ENCODE peak calls at places on chromosome 18, in seven cellular contexts. One of them, this sample, is unnamed.

GRCh38 chr18:31598021-31598805 is 6.5 kb downstream of the TTR start:
- DNase-seq in HTR-8/SVneo: no peak
- DNase-seq in AG08396: no peak
- DNase-seq in GM12878: no peak
- DNase-seq in MCF 10A: no peak
- DNase-seq in kidney tubule cell: peak
- DNase-seq in HEK293T: no peak
- DNase-seq in this sample: no peak

GRCh38 chr18:10003866-10004265 is 90.0 kb downstream of the VAPA start:
- DNase-seq in HTR-8/SVneo: no peak
- DNase-seq in AG08396: no peak
- DNase-seq in GM12878: no peak
- DNase-seq in MCF 10A: no peak
- DNase-seq in kidney tubule cell: no peak
- DNase-seq in HEK293T: no peak
- DNase-seq in this sample: no peak

GRCh38 chr18:68298340-68298739 is 416.6 kb downstream of the TMX3 start:
- DNase-seq in HTR-8/SVneo: no peak
- DNase-seq in AG08396: no peak
- DNase-seq in GM12878: no peak
- DNase-seq in MCF 10A: no peak
- DNase-seq in kidney tubule cell: peak
- DNase-seq in HEK293T: no peak
- DNase-seq in this sample: no peak

GRCh38 chr18:7926526-7926925 is 359.4 kb downstream of the PTPRM start:
- DNase-seq in HTR-8/SVneo: no peak
- DNase-seq in AG08396: no peak
- DNase-seq in GM12878: no peak
- DNase-seq in MCF 10A: peak
- DNase-seq in kidney tubule cell: peak
- DNase-seq in HEK293T: peak
- DNase-seq in this sample: no peak

GRCh38 chr18:5729983-5730699 is 165.2 kb downstream of the TMEM200C start:
- DNase-seq in HTR-8/SVneo: no peak
- DNase-seq in AG08396: no peak
- DNase-seq in GM12878: no peak
- DNase-seq in MCF 10A: no peak
- DNase-seq in kidney tubule cell: no peak
- DNase-seq in HEK293T: no peak
- DNase-seq in this sample: no peak

GRCh38 chr18:33440011-33440383 is 524 bp downstream of the CCDC178 start:
- DNase-seq in HTR-8/SVneo: no peak
- DNase-seq in AG08396: peak
- DNase-seq in GM12878: no peak
- DNase-seq in MCF 10A: no peak
- DNase-seq in kidney tubule cell: peak
- DNase-seq in HEK293T: peak
- DNase-seq in this sample: no peak

GRCh38 chr18:11176416-11176815 is 27.0 kb upstream of the PIEZO2 start:
- DNase-seq in HTR-8/SVneo: peak
- DNase-seq in AG08396: peak
- DNase-seq in GM12878: no peak
- DNase-seq in MCF 10A: peak
- DNase-seq in kidney tubule cell: no peak
- DNase-seq in HEK293T: no peak
- DNase-seq in this sample: no peak

GRCh38 chr18:6405237-6406074 is 9.3 kb downstream of the L3MBTL4 start:
- DNase-seq in HTR-8/SVneo: no peak
- DNase-seq in AG08396: no peak
- DNase-seq in GM12878: no peak
- DNase-seq in MCF 10A: no peak
- DNase-seq in kidney tubule cell: peak
- DNase-seq in HEK293T: no peak
- DNase-seq in this sample: no peak

GRCh38 chr18:51943281-51943680 is 396.7 kb upstream of the DCC start:
- DNase-seq in HTR-8/SVneo: no peak
- DNase-seq in AG08396: no peak
- DNase-seq in GM12878: no peak
- DNase-seq in MCF 10A: no peak
- DNase-seq in kidney tubule cell: no peak
- DNase-seq in HEK293T: no peak
- DNase-seq in this sample: no peak

GRCh38 chr18:34122724-34123334 is 101.9 kb downstream of the NOL4 start:
- DNase-seq in HTR-8/SVneo: no peak
- DNase-seq in AG08396: peak
- DNase-seq in GM12878: peak
- DNase-seq in MCF 10A: peak
- DNase-seq in kidney tubule cell: peak
- DNase-seq in HEK293T: peak
- DNase-seq in this sample: no peak

GRCh38 chr18:63071566-63072175 is 247.9 kb downstream of the BCL2 start:
- DNase-seq in HTR-8/SVneo: no peak
- DNase-seq in AG08396: no peak
- DNase-seq in GM12878: no peak
- DNase-seq in MCF 10A: peak
- DNase-seq in kidney tubule cell: peak
- DNase-seq in HEK293T: no peak
- DNase-seq in this sample: no peak

GRCh38 chr18:22424564-22424963 is 6.8 kb upstream of the CTAGE1 start:
- DNase-seq in HTR-8/SVneo: no peak
- DNase-seq in AG08396: no peak
- DNase-seq in GM12878: no peak
- DNase-seq in MCF 10A: no peak
- DNase-seq in kidney tubule cell: peak
- DNase-seq in HEK293T: no peak
- DNase-seq in this sample: no peak

This sample was measured in CD4-positive, alpha-beta T cell.